ENCODE peak calls at places on chromosomes 7 and 10, in six cellular contexts. B, K, N, A, J and S are unnamed samples.

GRCh38 chr10:34305189-34305588 is 509.9 kb downstream of the PARD3 start:
- DNase-seq in B (peak; percentile 50), K (no peak), N (no peak), A (no peak), J (no peak), S (no peak)

GRCh38 chr7:16644157-16644556 is 1.4 kb downstream of the ANKMY2 start:
- DNase-seq in B (no peak), K (no peak), N (no peak), A (no peak), J (no peak), S (no peak)

GRCh38 chr10:109773818-109774440 is 149.4 kb downstream of the XPNPEP1 start:
- DNase-seq in B (peak; percentile 21), K (peak; percentile 16), N (peak; percentile 45), A (peak; percentile 43), J (peak; percentile 19), S (peak; percentile 6)

GRCh38 chr7:27161214-27161720 is 4.1 kb downstream of the HOXA9 start:
- DNase-seq in B (no peak), K (no peak), N (no peak), A (no peak), J (no peak), S (no peak)

GRCh38 chr7:112550468-112551060 is 69.8 kb downstream of the LSMEM1 start:
- DNase-seq in B (peak; percentile 73), K (peak; percentile 56), N (no peak), A (peak; percentile 71), J (peak; percentile 69), S (peak; percentile 20)

GRCh38 chr7:47574473-47575328 is 7.2 kb downstream of the TNS3 start:
- DNase-seq in B (peak; percentile 55), K (no peak), N (no peak), A (peak; percentile 84), J (no peak), S (no peak)

GRCh38 chr7:36871863-36872262 is 147.6 kb upstream of the AOAH start:
- DNase-seq in B (no peak), K (peak; percentile 21), N (no peak), A (peak; percentile 2), J (peak; percentile 18), S (peak; percentile 30)

GRCh38 chr7:41779918-41780317 is 77.0 kb upstream of the INHBA start:
- DNase-seq in B (no peak), K (no peak), N (no peak), A (no peak), J (no peak), S (no peak)

GRCh38 chr10:2772791-2773644 is 294.3 kb upstream of the PFKP start:
- DNase-seq in B (no peak), K (no peak), N (no peak), A (no peak), J (no peak), S (no peak)

GRCh38 chr7:67618569-67619543 is 622.2 kb downstream of the TYW1 start:
- DNase-seq in B (peak; percentile 5), K (no peak), N (no peak), A (no peak), J (no peak), S (no peak)

GRCh38 chr10:110147961-110148360 is 59.4 kb upstream of the MXI1 start:
- DNase-seq in B (no peak), K (no peak), N (no peak), A (peak; percentile 6), J (no peak), S (no peak)

GRCh38 chr10:104028146-104028545 is 57.5 kb downstream of the COL17A1 start:
- DNase-seq in B (peak; percentile 59), K (peak; percentile 29), N (no peak), A (peak; percentile 23), J (no peak), S (no peak)

GRCh38 chr10:18094332-18094731 is 45.9 kb upstream of the CACNB2 start:
- DNase-seq in B (no peak), K (no peak), N (no peak), A (no peak), J (no peak), S (no peak)

GRCh38 chr7:1661461-1661860 is 8.6 kb upstream of the ELFN1 start:
- DNase-seq in B (no peak), K (no peak), N (no peak), A (no peak), J (no peak), S (no peak)

GRCh38 chr10:99981581-99982199 is 28.1 kb downstream of the DNMBP start:
- DNase-seq in B (no peak), K (no peak), N (no peak), A (no peak), J (no peak), S (no peak)

GRCh38 chr10:1400129-1400865 is 337.0 kb downstream of the ADARB2 start:
- DNase-seq in B (no peak), K (no peak), N (peak; percentile 87), A (no peak), J (no peak), S (no peak)

GRCh38 chr7:2460641-2461040 is 15.6 kb downstream of the GRIFIN start:
- DNase-seq in B (no peak), K (no peak), N (no peak), A (no peak), J (no peak), S (no peak)

GRCh38 chr7:79199266-79199665 is 254.2 kb downstream of the MAGI2 start:
- DNase-seq in B (no peak), K (no peak), N (no peak), A (peak; percentile 69), J (no peak), S (no peak)

GRCh38 chr10:6445671-6446278 is 134.3 kb downstream of the PRKCQ start:
- DNase-seq in B (peak; percentile 60), K (peak; percentile 18), N (no peak), A (peak; percentile 28), J (peak; percentile 41), S (peak; percentile 9)

GRCh38 chr7:120259382-120259781 is 13.6 kb upstream of the KCND2 start:
- DNase-seq in B (no peak), K (no peak), N (no peak), A (peak; percentile 8), J (no peak), S (no peak)

GRCh38 chr10:30294506-30295280 is 54.4 kb downstream of the MTPAP start:
- DNase-seq in B (no peak), K (no peak), N (no peak), A (no peak), J (no peak), S (no peak)

GRCh38 chr7:141128506-141128905 is 54.6 kb downstream of the TMEM178B start:
- DNase-seq in B (no peak), K (no peak), N (no peak), A (no peak), J (no peak), S (no peak)

GRCh38 chr10:61023053-61023452 is 79.1 kb upstream of the RHOBTB1 start:
- DNase-seq in B (no peak), K (no peak), N (no peak), A (no peak), J (no peak), S (no peak)

GRCh38 chr7:130941322-130942210 is 207.6 kb upstream of the KLF14 start:
- DNase-seq in B (peak; percentile 80), K (no peak), N (no peak), A (peak; percentile 84), J (peak; percentile 55), S (no peak)
- TF ChIP-seq POLR2A in B (no peak), K (no peak), N (no peak), A (peak; percentile 60), J (no peak), S (no peak)

GRCh38 chr7:43648725-43649406 is 66.0 kb downstream of the STK17A start:
- DNase-seq in B (no peak), K (no peak), N (no peak), A (peak; percentile 85), J (peak; percentile 70), S (no peak)
- TF ChIP-seq POLR2A in B (no peak), K (no peak), N (no peak), A (no peak), J (peak; percentile 13), S (no peak)

GRCh38 chr10:102715880-102716279 is 1.4 kb downstream of the SFXN2 start:
- DNase-seq in B (no peak), K (no peak), N (no peak), A (no peak), J (no peak), S (no peak)

GRCh38 chr10:102712843-102713242 is 1.4 kb downstream of the ARL3 start:
- DNase-seq in B (no peak), K (no peak), N (no peak), A (no peak), J (no peak), S (no peak)

GRCh38 chr10:102714621-102715455 is at the start of gene SFXN2:
- DNase-seq in B (no peak), K (no peak), N (no peak), A (no peak), J (no peak), S (no peak)

GRCh38 chr10:102713483-102713813 is 749 bp downstream of the ARL3 start:
- DNase-seq in B (no peak), K (no peak), N (no peak), A (peak; percentile 19), J (no peak), S (no peak)

DNA sequence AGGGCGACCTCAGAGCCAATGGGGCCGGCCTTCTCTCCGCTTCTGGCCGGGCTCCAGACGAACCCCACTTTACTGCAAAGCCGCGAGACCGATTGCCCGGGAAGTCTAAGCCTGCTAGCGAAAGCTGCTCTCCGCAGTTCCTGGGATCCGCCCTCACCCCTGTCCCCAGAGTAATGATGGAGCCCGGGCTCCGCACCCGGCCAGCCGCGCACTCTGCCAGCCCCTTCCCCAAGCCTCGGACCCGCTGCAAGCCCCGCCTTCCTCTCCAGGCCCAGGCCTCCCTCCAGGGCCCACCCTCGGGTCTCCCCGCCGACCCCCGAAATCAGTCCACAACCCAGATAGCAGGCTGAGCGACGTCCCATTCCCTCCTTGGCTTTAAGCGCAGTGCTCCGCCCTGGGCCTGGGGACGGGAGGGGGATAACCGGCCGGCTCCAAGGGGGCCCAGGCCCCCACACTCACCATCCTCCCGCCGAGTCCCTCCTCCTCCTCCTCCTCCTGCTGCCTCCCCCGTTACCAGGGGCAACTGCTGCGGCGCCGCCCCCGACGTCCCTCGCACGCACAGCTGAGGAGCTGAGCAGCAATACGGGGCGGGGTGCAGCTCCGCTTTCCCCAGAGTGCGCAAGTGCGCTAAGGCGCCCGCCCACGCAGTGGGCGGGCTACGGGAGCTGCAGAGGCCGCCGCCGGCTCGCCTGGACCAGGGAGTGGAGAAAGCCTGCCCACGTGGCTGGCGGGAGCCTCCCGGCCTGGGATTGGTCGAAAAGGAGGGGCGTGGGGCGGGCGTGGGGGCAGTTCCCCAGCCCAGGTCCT is at the start of gene ARL3:
- DNase-seq in B (peak; percentile 97), K (peak; percentile 98), N (peak; percentile 99), A (peak; percentile 98), J (peak; percentile 99), S (peak; percentile 93)
- TF ChIP-seq POLR2A in B (no peak), K (no peak), N (peak; percentile 50), A (peak; percentile 43), J (peak; percentile 76), S (peak; percentile 46)

DNA sequence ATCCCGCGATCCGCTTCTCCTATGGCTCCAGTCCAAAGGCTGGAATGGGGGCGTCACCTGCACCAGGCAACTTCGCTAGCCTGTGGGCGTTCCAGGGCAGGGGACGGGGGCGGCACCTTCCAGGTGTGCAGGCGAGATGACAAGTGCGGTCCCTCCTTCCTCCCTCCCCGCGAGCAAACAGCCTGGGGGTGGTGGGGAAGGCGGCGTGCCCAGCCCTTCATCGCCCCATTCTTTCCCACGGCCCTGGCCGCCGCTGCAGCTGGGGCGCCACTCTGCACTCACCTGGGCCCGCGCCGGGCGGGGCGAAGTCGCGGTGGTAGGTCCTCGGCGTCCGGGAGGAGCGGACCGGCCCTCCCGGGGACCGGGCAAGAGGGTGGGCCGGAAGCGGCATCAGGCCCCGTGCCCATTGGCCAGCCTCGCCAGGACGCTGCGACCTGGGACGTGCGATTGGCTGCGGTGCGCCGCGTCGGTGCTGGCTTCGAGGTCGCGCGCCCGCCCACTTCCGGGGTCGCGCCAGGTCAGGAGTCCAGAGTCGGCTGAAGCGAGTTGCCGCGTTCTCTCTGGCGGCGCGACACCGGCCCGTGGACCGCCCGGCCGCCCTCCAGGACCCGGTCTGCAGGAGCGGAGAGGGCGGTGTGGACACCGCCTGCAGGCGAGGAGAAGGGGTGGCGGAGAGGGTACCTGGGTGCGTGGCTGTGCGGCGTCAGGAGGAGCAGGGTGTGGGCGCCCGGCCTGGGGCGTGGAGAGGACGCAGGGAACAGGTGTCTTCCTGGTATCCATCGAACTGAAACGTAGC is at the start of gene TECPR1:
- DNase-seq in B (peak; percentile 93), K (peak; percentile 84), N (peak; percentile 98), A (peak; percentile 86), J (peak; percentile 89), S (peak; percentile 99)
- TF ChIP-seq POLR2A in B (peak; percentile 43), K (peak; percentile 20), N (no peak), A (no peak), J (peak; percentile 35), S (peak; percentile 71)